ENCODE peak calls at places on chromosome 16, in four cellular contexts. Q is K562, S is GM12878, P is upper lobe of left lung. B is an unnamed sample.
A peak's percentile ranks its signal among the peaks of the same experiment; 100 is the strongest.

GRCh38 chr16:58264961-58265479 is 29.8 kb downstream of the PRSS54 start:
- ATAC-seq in Q (peak; percentile 78), S (peak; percentile 50), P (no peak), B (no peak)

GRCh38 chr16:10191096-10191495 is 8.9 kb upstream of the GRIN2A start:
- ATAC-seq in Q (no peak), S (no peak), P (no peak), B (no peak)

GRCh38 chr16:82633964-82634600 is 7.3 kb downstream of the CDH13 start:
- ATAC-seq in Q (no peak), S (no peak), P (no peak), B (no peak)

GRCh38 chr16:2776500-2777139 is 460 bp downstream of the ELOB start:
- ATAC-seq in Q (peak; percentile 7), S (peak; percentile 16), P (peak; percentile 2), B (peak; percentile 42)

GRCh38 chr16:78606572-78606971 is 507.1 kb downstream of the WWOX start:
- ATAC-seq in Q (no peak), S (no peak), P (no peak), B (no peak)

GRCh38 chr16:84677849-84678248 is 22.0 kb upstream of the USP10 start:
- ATAC-seq in Q (peak; percentile 32), S (no peak), P (no peak), B (no peak)

GRCh38 chr16:71956500-71956899 is 43.7 kb downstream of the PKD1L3 start:
- ATAC-seq in Q (no peak), S (peak; percentile 48), P (no peak), B (no peak)

GRCh38 chr16:68704232-68704867 is 32.7 kb upstream of the CDH1 start:
- ATAC-seq in Q (peak; percentile 90), S (peak; percentile 93), P (peak; percentile 81), B (peak; percentile 53)

GRCh38 chr16:75326333-75326732 is 74.9 kb upstream of the BCAR1 start:
- ATAC-seq in Q (no peak), S (no peak), P (no peak), B (no peak)

GRCh38 chr16:16154292-16154951 is 68.9 kb downstream of the ABCC6 start:
- ATAC-seq in Q (peak; percentile 42), S (no peak), P (no peak), B (no peak)

GRCh38 chr16:86406056-86406455 is 104.3 kb upstream of the FOXF1 start:
- ATAC-seq in Q (no peak), S (no peak), P (no peak), B (no peak)

GRCh38 chr16:86410529-86410928 is 99.8 kb upstream of the FOXF1 start:
- ATAC-seq in Q (no peak), S (no peak), P (no peak), B (no peak)

GRCh38 chr16:86410076-86410475 is 100.3 kb upstream of the FOXF1 start:
- ATAC-seq in Q (no peak), S (no peak), P (no peak), B (no peak)

GRCh38 chr16:86411878-86412277 is 98.4 kb upstream of the FOXF1 start:
- ATAC-seq in Q (no peak), S (no peak), P (no peak), B (no peak)

DNA sequence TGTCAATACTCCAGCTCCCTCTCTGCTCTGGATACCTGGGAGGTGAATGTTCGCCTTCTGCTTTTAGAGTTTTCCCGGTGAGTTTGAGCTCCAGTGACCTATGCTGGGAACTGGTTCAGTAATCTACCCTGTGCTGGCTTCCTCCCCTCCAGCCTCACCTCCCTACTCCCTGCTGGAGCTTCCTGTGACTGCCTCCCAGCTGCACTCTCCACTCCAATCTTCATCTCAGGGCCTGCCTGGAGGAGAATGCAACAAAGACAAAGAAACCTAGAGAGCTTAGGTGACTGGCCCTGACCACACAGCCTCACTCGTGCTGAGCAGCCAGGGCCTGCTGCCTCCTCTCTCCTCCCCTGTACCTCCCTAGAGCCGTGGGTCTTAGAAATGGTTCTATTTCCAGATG is 101.6 kb upstream of the FOXF1 start:
- ATAC-seq in Q (no peak), S (no peak), P (no peak), B (no peak)
- TF ChIP-seq POLR2AphosphoS5 in Q (no peak), S (no peak), P (no peak), B (no peak)

DNA sequence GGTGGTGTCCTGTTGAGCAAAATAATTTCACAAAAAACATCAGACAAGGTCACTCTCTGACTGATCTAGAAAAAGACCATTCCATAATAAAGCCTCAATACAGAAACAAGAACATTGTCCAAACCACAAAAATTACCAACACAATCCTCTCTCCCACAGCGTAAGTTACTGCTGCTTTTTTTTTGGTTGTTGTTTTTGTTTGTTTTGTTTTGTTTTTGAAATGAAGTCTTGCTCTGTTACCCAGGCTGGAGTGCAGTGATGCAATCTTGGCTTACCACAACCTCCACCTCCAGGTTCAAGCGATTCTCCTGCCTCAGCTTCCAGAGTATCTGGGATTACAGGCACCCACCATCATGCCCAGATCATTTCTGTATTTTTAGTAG is 1.5 kb upstream of the KCTD13 start:
- ATAC-seq in Q (no peak), S (no peak), P (no peak), B (no peak)
- H3K4me1 ChIP-seq in Q (peaks cover 29% of the 10 kb centered on the region), S (peaks cover 11% of the 10 kb centered on the region), P (peaks cover 22% of the 10 kb centered on the region), B (peaks cover 36% of the 10 kb centered on the region)

DNA sequence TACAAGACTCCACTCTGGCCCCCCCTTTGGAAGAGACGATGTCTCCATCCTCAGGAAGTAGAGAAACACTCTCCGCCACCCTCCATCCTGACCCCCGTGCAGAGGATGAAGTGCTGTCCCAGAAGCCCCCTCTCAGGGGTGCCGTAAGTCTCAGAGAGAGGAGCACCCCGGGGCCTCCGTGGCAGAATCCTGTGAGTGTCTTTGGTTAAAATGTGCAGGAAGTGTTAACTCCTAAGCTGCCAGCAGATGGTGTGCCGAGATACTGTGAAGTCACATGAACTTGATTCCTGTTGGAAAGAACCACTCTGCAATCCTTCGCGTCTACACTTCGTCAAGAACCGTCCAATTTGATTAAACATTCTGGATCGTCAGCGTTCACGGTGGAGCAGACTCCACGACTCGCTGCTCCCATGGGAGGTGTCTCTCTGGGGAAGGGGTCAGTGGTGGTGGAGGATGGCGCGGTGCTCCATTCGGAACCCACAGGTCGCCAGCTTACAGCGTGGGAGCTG is 5.6 kb downstream of the BANP start:
- ATAC-seq in Q (peak; percentile 68), S (peak; percentile 61), P (no peak), B (no peak)
- TF ChIP-seq CTCF in Q (peak; percentile 40), S (peak; percentile 69), P (no peak), B (no peak)

GRCh38 chr16:89407282-89407924 is 83.0 kb downstream of the ANKRD11 start:
- ATAC-seq in Q (peak; percentile 7), S (no peak), P (no peak), B (no peak)
- TF ChIP-seq POLR2AphosphoS5 in Q (no peak), S (no peak), P (no peak), B (no peak)

GRCh38 chr16:56888806-56889205 is 23.8 kb downstream of the SLC12A3 start:
- ATAC-seq in Q (no peak), S (peak; percentile 94), P (peak; percentile 48), B (no peak)

GRCh38 chr16:56889206-56889605 is 24.2 kb downstream of the SLC12A3 start:
- ATAC-seq in Q (peak; percentile 77), S (peak; percentile 63), P (no peak), B (no peak)

GRCh38 chr16:56894331-56894917 is 29.4 kb downstream of the SLC12A3 start:
- ATAC-seq in Q (peak; percentile 18), S (no peak), P (no peak), B (no peak)

GRCh38 chr16:56892705-56893104 is 27.7 kb downstream of the SLC12A3 start:
- ATAC-seq in Q (no peak), S (no peak), P (no peak), B (no peak)

DNA sequence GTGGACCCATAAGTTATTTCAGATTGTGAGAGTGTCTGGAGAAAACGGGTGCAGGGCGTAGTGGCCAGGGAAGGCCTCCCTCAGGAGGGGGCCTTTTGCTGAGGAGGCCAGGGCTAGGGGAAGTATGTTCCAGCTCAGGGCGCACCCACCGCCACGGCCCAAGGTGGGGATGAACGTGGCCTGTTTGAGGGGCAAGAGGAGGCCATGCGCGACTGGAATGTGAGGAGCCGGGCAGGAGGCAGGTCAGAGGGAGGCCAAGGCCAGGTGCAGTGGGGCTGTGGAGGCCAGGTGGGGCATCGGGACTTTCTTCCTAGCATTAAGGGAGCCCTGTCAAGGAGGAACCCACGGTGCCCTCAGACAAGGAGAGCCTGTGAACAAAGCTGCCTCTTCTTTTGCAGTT is 26.7 kb downstream of the SLC12A3 start:
- ATAC-seq in Q (no peak), S (no peak), P (no peak), B (no peak)
- H3K4me1 ChIP-seq in Q (peaks cover 3% of the 10 kb centered on the region), S (peaks cover 8% of the 10 kb centered on the region), P (no peaks in the 10 kb centered on the region), B (no peaks in the 10 kb centered on the region)

DNA sequence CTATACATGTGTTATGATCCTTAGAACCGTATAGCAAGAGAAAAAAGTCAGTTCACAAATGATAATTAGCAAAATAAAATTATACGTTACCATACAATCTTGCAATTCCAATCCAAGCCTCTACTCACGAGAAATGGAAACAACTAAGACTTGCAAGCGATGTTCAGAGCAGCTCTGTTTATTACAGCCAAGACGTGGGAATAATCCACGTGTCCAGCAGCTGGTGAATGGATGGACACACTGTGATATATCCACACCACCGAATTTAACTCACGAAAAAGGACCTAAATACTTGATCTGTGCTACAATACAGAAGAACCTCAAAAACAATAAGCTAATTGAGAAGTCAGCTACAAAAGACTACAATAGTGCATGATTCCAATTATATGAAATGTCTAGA is 88.1 kb downstream of the ADCY9 start:
- ATAC-seq in Q (no peak), S (no peak), P (no peak), B (no peak)
- TF ChIP-seq CTCF in Q (no peak), S (no peak), P (no peak), B (no peak)

DNA sequence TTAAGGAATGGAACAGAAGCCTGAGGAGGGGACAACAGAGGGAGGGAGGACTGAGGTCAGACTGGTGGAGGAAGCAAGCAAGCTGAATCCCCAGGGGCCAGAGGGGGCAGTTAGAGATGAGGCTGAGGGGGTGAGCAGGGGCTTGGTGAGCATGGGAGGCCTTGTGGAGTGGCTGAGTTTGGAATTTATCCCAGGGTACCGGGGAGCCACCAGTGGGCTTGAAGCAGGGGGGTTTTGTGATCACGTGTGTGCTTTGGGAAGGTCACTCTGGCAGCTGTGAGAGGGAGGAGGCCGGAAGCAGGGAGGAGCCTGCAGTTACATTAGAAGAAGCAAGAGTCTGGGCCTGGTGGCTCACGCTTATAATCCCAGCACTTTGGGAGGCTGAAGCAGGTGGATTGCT is 9.8 kb upstream of the CTCF start:
- ATAC-seq in Q (peak; percentile 41), S (peak; percentile 25), P (no peak), B (no peak)
- TF ChIP-seq POLR2AphosphoS5 in Q (no peak), S (no peak), P (no peak), B (no peak)

DNA sequence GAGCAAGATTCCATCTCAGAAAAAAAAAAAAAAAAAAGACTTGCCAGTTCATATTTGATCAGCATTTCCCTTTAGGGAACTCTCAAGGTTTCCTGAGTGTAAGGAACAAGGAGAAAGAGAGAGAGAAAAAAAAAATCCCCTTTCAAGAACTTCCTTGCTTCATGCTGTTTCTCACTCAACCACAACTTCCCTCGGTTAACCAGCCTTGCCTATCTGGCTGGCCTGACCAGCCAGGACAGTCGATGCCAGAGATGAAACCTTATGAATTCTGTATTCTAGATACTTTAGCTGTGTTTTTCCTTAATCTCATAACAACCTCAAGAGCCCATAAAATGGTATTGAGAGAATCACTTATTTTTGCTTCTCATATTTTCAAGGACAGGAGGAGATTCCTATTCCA is 2.6 kb upstream of the N4BP1 start:
- ATAC-seq in Q (no peak), S (peak; percentile 4), P (no peak), B (no peak)
- H3K4me1 ChIP-seq in Q (peaks cover 9% of the 10 kb centered on the region), S (peaks cover 24% of the 10 kb centered on the region), P (peaks cover 48% of the 10 kb centered on the region), B (no peaks in the 10 kb centered on the region)

GRCh38 chr16:4694664-4695451 is 1.5 kb downstream of the NUDT16L1 start:
- ATAC-seq in Q (no peak), S (no peak), P (no peak), B (no peak)
- TF ChIP-seq CTCF in Q (no peak), S (no peak), P (no peak), B (no peak)

B was measured in gastroesophageal sphincter.